ENCODE peak calls at places on chromosomes 12 and 14, in four cellular contexts. D is NCI-H1048, J is GM12864, X is COR-L47. I is an unnamed sample.

GRCh38 chr12:12254549-12254948 is 12.3 kb downstream of the LRP6 start:
- DNase-seq in D (no peak), J (no peak), X (no peak), I (no peak)

GRCh38 chr12:50220357-50221061 is 53.3 kb upstream of the CERS5 start:
- DNase-seq in D (no peak), J (peak), X (no peak), I (no peak)

GRCh38 chr14:91770185-91770584 is 38.3 kb upstream of the CATSPERB start:
- DNase-seq in D (no peak), J (no peak), X (no peak), I (no peak)

GRCh38 chr12:55688716-55689655 is 18.7 kb downstream of the ITGA7 start:
- DNase-seq in D (no peak), J (no peak), X (no peak), I (no peak)

GRCh38 chr12:1605129-1606020 is 11.0 kb upstream of the FBXL14 start:
- DNase-seq in D (peak), J (no peak), X (peak), I (peak)

GRCh38 chr12:131950182-131950913 is 606 bp downstream of the EP400 start:
- DNase-seq in D (no peak), J (no peak), X (no peak), I (no peak)

GRCh38 chr14:96421236-96421635 is 29.3 kb downstream of the AK7 start:
- DNase-seq in D (no peak), J (no peak), X (no peak), I (no peak)

GRCh38 chr12:89983622-89984021 is 275.0 kb upstream of the ATP2B1 start:
- DNase-seq in D (no peak), J (no peak), X (no peak), I (no peak)

GRCh38 chr12:124453419-124454351 is 113.7 kb downstream of the NCOR2 start:
- DNase-seq in D (no peak), J (peak), X (no peak), I (peak)

GRCh38 chr14:95364481-95365209 is 44.9 kb upstream of the CLMN start:
- DNase-seq in D (no peak), J (no peak), X (no peak), I (no peak)

GRCh38 chr14:49464885-49465284 is 121.3 kb downstream of the RPS29 start:
- DNase-seq in D (no peak), J (no peak), X (no peak), I (no peak)

GRCh38 chr12:28870839-28871440 is 278.1 kb upstream of the FAR2 start:
- DNase-seq in D (no peak), J (no peak), X (no peak), I (no peak)

GRCh38 chr12:110704231-110704630 is 15.3 kb upstream of the HVCN1 start:
- DNase-seq in D (no peak), J (no peak), X (no peak), I (no peak)

GRCh38 chr14:98154254-98154653 is 1117.7 kb downstream of the BCL11B start:
- DNase-seq in D (no peak), J (no peak), X (no peak), I (no peak)

GRCh38 chr12:108495823-108496579 is 19.1 kb upstream of the FICD start:
- DNase-seq in D (no peak), J (no peak), X (no peak), I (no peak)

GRCh38 chr12:132528564-132529106 is 38.7 kb downstream of the FBRSL1 start:
- DNase-seq in D (no peak), J (no peak), X (no peak), I (no peak)

GRCh38 chr12:126784328-126784921 is 1482.5 kb upstream of the TMEM132C start:
- DNase-seq in D (peak), J (no peak), X (peak), I (no peak)

GRCh38 chr14:100778078-100778927 is 47.6 kb upstream of the MEG3 start:
- DNase-seq in D (no peak), J (no peak), X (no peak), I (no peak)

GRCh38 chr12:63668028-63668799 is at the start of gene DPY19L2:
- DNase-seq in D (no peak), J (no peak), X (peak), I (peak)

GRCh38 chr14:36746907-36747306 is 85.2 kb downstream of the PAX9 start:
- DNase-seq in D (no peak), J (no peak), X (no peak), I (no peak)

GRCh38 chr14:23054000-23054811 is 3.1 kb downstream of the CDH24 start:
- DNase-seq in D (no peak), J (no peak), X (no peak), I (no peak)

GRCh38 chr12:120979862-120980696 is 1.7 kb downstream of the HNF1A start:
- DNase-seq in D (no peak), J (no peak), X (no peak), I (no peak)

GRCh38 chr14:79091381-79091963 is 921.3 kb downstream of the NRXN3 start:
- DNase-seq in D (no peak), J (no peak), X (peak), I (no peak)

GRCh38 chr12:42985506-42985905 is 396.0 kb upstream of the PRICKLE1 start:
- DNase-seq in D (no peak), J (no peak), X (no peak), I (no peak)